ENCODE peak calls at places on chromosomes 5 and 9, in seven cellular contexts. N, K, S, D, Y, L and H are unnamed samples.
A peak's percentile ranks its signal among the peaks of the same experiment; 100 is the strongest.

GRCh38 chr9:117704024-117704575 is at the start of gene TLR4:
- DNase-seq in N (peak; percentile 61), K (peak; percentile 74), S (no peak), D (peak; percentile 52), Y (peak; percentile 39), L (no peak), H (peak; percentile 23)

GRCh38 chr5:6578676-6579343 is 54.0 kb downstream of the NSUN2 start:
- DNase-seq in N (no peak), K (no peak), S (no peak), D (no peak), Y (no peak), L (no peak), H (no peak)

GRCh38 chr5:174159327-174160247 is 114.1 kb downstream of the NSG2 start:
- DNase-seq in N (no peak), K (no peak), S (no peak), D (no peak), Y (no peak), L (no peak), H (no peak)

GRCh38 chr5:54159153-54159836 is 151.1 kb downstream of the ARL15 start:
- DNase-seq in N (no peak), K (no peak), S (no peak), D (no peak), Y (no peak), L (no peak), H (no peak)

GRCh38 chr5:67338416-67338815 is 141.8 kb upstream of the CD180 start:
- DNase-seq in N (no peak), K (no peak), S (no peak), D (no peak), Y (no peak), L (no peak), H (no peak)

GRCh38 chr9:114098660-114099522 is at the start of gene KIF12:
- DNase-seq in N (no peak), K (peak; percentile 68), S (no peak), D (no peak), Y (peak; percentile 43), L (no peak), H (peak; percentile 80)

GRCh38 chr5:53856491-53856890 is 296.1 kb downstream of the NDUFS4 start:
- DNase-seq in N (no peak), K (no peak), S (no peak), D (no peak), Y (no peak), L (no peak), H (no peak)

GRCh38 chr5:119274024-119274766 is 81.6 kb upstream of the TNFAIP8 start:
- DNase-seq in N (no peak), K (no peak), S (no peak), D (no peak), Y (no peak), L (no peak), H (no peak)

GRCh38 chr5:173573126-173573960 is 43.1 kb downstream of the BOD1 start:
- DNase-seq in N (peak; percentile 54), K (peak; percentile 83), S (no peak), D (peak; percentile 84), Y (peak; percentile 76), L (peak; percentile 39), H (peak; percentile 77)

GRCh38 chr9:111400564-111400898 is 70.5 kb upstream of the OR2K2 start:
- DNase-seq in N (no peak), K (no peak), S (no peak), D (no peak), Y (no peak), L (no peak), H (no peak)

GRCh38 chr5:55865831-55866230 is 14.7 kb downstream of the IL31RA start:
- DNase-seq in N (no peak), K (no peak), S (no peak), D (no peak), Y (no peak), L (no peak), H (no peak)

GRCh38 chr9:35912791-35913400 is 3.6 kb downstream of the SPAAR start:
- DNase-seq in N (no peak), K (no peak), S (no peak), D (no peak), Y (no peak), L (no peak), H (peak; percentile 16)

GRCh38 chr9:111502506-111502905 is 18.3 kb upstream of the ECPAS start:
- DNase-seq in N (no peak), K (no peak), S (no peak), D (peak; percentile 44), Y (no peak), L (no peak), H (no peak)

GRCh38 chr9:134181648-134182034 is 17.3 kb upstream of the RNU6ATAC start:
- DNase-seq in N (no peak), K (no peak), S (no peak), D (no peak), Y (no peak), L (no peak), H (no peak)

GRCh38 chr9:93118863-93119702 is 15.0 kb downstream of the NINJ1 start:
- DNase-seq in N (no peak), K (peak; percentile 44), S (no peak), D (no peak), Y (peak; percentile 18), L (no peak), H (peak; percentile 4)

GRCh38 chr9:130286781-130287428 is 21.3 kb downstream of the HMCN2 start:
- DNase-seq in N (no peak), K (peak; percentile 41), S (no peak), D (no peak), Y (no peak), L (no peak), H (no peak)

GRCh38 chr9:130284690-130285089 is 19.1 kb downstream of the HMCN2 start:
- DNase-seq in N (no peak), K (no peak), S (no peak), D (no peak), Y (no peak), L (no peak), H (no peak)

GRCh38 chr9:130285271-130285670 is 19.7 kb downstream of the HMCN2 start:
- DNase-seq in N (no peak), K (no peak), S (no peak), D (no peak), Y (no peak), L (no peak), H (no peak)

GRCh38 chr9:130287736-130288135 is 22.2 kb downstream of the HMCN2 start:
- DNase-seq in N (no peak), K (no peak), S (no peak), D (no peak), Y (no peak), L (no peak), H (no peak)

DNA sequence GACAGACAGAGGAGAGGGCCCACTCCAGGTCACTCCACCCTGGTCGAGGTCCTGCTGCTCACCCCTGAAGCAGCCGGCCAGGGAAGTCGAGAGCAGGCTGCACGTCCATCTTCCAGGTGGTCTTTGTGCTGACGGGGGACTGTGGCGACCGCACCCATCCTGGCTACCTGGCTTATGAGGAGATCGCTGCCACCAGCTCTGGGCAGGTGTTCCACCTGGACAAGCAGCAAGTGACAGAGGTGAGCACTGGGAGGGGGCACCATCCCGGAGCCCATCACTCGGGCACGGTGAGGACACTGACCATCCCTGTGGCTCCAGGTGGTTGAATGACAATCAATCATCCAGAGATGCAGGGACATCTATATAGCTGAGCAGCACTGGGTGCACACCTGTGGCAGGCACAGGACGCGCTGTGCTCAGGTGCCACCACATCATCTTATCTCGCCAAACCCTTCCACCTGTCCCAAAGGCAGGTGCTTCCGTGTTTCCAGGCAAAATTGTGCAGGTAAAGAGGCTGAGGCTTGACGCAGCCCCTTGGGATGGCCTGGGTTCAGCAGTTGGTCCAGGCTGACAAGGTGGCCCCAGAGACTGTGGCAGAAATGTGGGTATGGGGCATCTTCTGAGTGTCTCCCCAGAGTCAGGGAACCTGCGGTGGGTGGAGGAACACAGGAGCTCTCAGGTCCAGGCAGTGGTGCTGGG is 20.7 kb downstream of the HMCN2 start:
- DNase-seq in N (no peak), K (peak; percentile 5), S (no peak), D (no peak), Y (no peak), L (no peak), H (no peak)
- H3K27me3 ChIP-seq in N (peaks cover 22% of the 10 kb centered on the region), K (peaks cover 22% of the 10 kb centered on the region), S (peaks cover 79% of the 10 kb centered on the region), D (peaks cover 7% of the 10 kb centered on the region), Y (no peaks in the 10 kb centered on the region), L (no peaks in the 10 kb centered on the region), H (no peaks in the 10 kb centered on the region)

GRCh38 chr9:118946669-118947068 is 422.6 kb downstream of the BRINP1 start:
- DNase-seq in N (no peak), K (no peak), S (no peak), D (no peak), Y (no peak), L (no peak), H (no peak)
- H3K9me3 ChIP-seq in N (no peaks in the 10 kb centered on the region), K (no peaks in the 10 kb centered on the region), S (peaks cover 8% of the 10 kb centered on the region), D (no peaks in the 10 kb centered on the region), Y (no peaks in the 10 kb centered on the region), L (no peaks in the 10 kb centered on the region), H (no peaks in the 10 kb centered on the region)

GRCh38 chr5:139655727-139656271 is 7.7 kb downstream of the CXXC5 start:
- DNase-seq in N (no peak), K (peak; percentile 75), S (no peak), D (peak; percentile 80), Y (no peak), L (no peak), H (peak; percentile 47)

GRCh38 chr5:139653616-139654015 is 5.5 kb downstream of the CXXC5 start:
- DNase-seq in N (no peak), K (no peak), S (no peak), D (no peak), Y (no peak), L (no peak), H (no peak)

GRCh38 chr5:139652788-139653241 is 4.7 kb downstream of the CXXC5 start:
- DNase-seq in N (no peak), K (no peak), S (no peak), D (no peak), Y (no peak), L (no peak), H (no peak)

GRCh38 chr5:139654875-139655491 is 6.8 kb downstream of the CXXC5 start:
- DNase-seq in N (no peak), K (no peak), S (no peak), D (peak; percentile 55), Y (no peak), L (no peak), H (peak; percentile 71)

GRCh38 chr5:139654464-139654863 is 6.3 kb downstream of the CXXC5 start:
- DNase-seq in N (no peak), K (no peak), S (no peak), D (no peak), Y (no peak), L (no peak), H (no peak)
- H3K4me3 ChIP-seq in N (no peak overlapping the region), K (no peak overlapping the region), S (no peak overlapping the region), D (no peak overlapping the region), Y (no peak overlapping the region), L (no peak overlapping the region), H (no peak overlapping the region)

GRCh38 chr9:83069651-83070050 is 6.7 kb upstream of the RASEF start:
- DNase-seq in N (no peak), K (no peak), S (no peak), D (no peak), Y (no peak), L (no peak), H (no peak)

GRCh38 chr9:83067579-83067978 is 4.6 kb upstream of the RASEF start:
- DNase-seq in N (no peak), K (no peak), S (no peak), D (no peak), Y (no peak), L (no peak), H (no peak)

GRCh38 chr9:83068414-83068813 is 5.5 kb upstream of the RASEF start:
- DNase-seq in N (no peak), K (no peak), S (no peak), D (no peak), Y (no peak), L (no peak), H (no peak)

GRCh38 chr9:83065233-83065632 is 2.3 kb upstream of the RASEF start:
- DNase-seq in N (no peak), K (no peak), S (no peak), D (no peak), Y (no peak), L (no peak), H (no peak)

GRCh38 chr9:83066771-83067170 is 3.8 kb upstream of the RASEF start:
- DNase-seq in N (no peak), K (no peak), S (peak; percentile 50), D (no peak), Y (no peak), L (no peak), H (no peak)
- H3K27me3 ChIP-seq in N (peaks cover 31% of the 10 kb centered on the region), K (peaks cover 22% of the 10 kb centered on the region), S (peaks cover 16% of the 10 kb centered on the region), D (peaks cover 34% of the 10 kb centered on the region), Y (no peaks in the 10 kb centered on the region), L (no peaks in the 10 kb centered on the region), H (no peaks in the 10 kb centered on the region)